ENCODE peak calls at places on chromosomes 1 and 21, in four cellular contexts. M is K562, Q is HEK293T, G is GM12878. O is an unnamed sample.

GRCh38 chr1:100440075-100440809 is 87.9 kb downstream of the CDC14A start:
- DNase-seq in M (peak), Q (no peak), G (no peak), O (peak)

GRCh38 chr1:92536593-92537332 is 50.0 kb upstream of the GFI1 start:
- DNase-seq in M (no peak), Q (no peak), G (peak), O (peak)

GRCh38 chr1:15836772-15837669 is 10.5 kb upstream of the SPEN start:
- DNase-seq in M (no peak), Q (no peak), G (no peak), O (no peak)

GRCh38 chr1:161910516-161911077 is 113.1 kb downstream of the OLFML2B start:
- DNase-seq in M (no peak), Q (no peak), G (no peak), O (no peak)

GRCh38 chr21:41711416-41712023 is 55.3 kb downstream of the RIPK4 start:
- DNase-seq in M (no peak), Q (no peak), G (no peak), O (no peak)

GRCh38 chr1:51877434-51878306 is 857 bp downstream of the NRDC start:
- DNase-seq in M (peak), Q (peak), G (no peak), O (no peak)

GRCh38 chr1:1400576-1401456 is 1.7 kb upstream of the CCNL2 start:
- DNase-seq in M (no peak), Q (no peak), G (no peak), O (peak)

GRCh38 chr1:211580303-211580687 is 1.3 kb upstream of the SLC30A1 start:
- DNase-seq in M (no peak), Q (no peak), G (no peak), O (no peak)

GRCh38 chr21:25966308-25966707 is 204.3 kb downstream of the APP start:
- DNase-seq in M (no peak), Q (no peak), G (no peak), O (no peak)

GRCh38 chr1:168225476-168226190 is at the start of gene SFT2D2:
- DNase-seq in M (peak), Q (peak), G (no peak), O (peak)

GRCh38 chr1:25875856-25876692 is 566 bp upstream of the PAQR7 start:
- DNase-seq in M (peak), Q (no peak), G (no peak), O (no peak)

GRCh38 chr1:242523968-242524570 is 428 bp downstream of the PLD5 start:
- DNase-seq in M (peak), Q (peak), G (no peak), O (no peak)

GRCh38 chr1:19828546-19828945 is 13.5 kb upstream of the RNF186 start:
- DNase-seq in M (no peak), Q (no peak), G (no peak), O (no peak)

GRCh38 chr21:15682977-15683376 is 46.8 kb upstream of the USP25 start:
- DNase-seq in M (no peak), Q (no peak), G (no peak), O (no peak)

DNA sequence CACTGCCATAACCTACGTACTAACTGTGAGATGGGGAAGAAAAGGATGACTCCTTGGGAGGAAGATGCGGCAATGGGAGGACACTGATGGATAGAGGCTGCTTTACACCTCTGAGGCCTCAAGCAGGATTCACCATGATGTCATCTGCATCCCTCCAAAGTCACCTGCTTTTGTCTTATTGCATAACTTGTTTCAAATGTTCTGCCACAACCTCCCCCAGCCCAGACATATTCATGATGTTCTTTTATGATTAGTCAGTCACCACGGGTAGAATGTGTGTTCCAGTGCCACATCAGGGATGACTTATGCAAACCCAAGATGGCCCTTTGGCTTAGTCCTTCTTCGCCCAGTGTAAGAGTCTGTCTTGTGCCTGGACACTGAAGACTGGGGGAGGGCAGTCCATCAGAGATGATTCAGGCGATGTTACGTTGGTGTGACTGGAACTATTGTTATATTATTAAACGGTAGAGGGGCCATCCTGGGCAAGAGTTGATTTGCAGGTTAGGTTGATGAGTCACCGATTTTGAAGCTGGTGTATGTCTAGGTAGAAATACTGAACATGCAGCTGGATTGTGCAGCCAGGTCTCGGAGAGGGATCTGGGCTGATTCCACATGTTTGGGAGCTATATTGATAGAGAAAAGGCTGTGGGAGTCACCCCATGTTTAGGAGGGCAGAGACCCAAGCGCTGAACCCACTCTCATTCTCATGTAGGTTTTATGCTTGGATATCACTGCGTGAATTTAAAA is 32.6 kb downstream of the RYR2 start:
- DNase-seq in M (no peak), Q (no peak), G (no peak), O (no peak)
- TF ChIP-seq FOXK2 in M (no peak), Q (no peak), G (no peak), O (no peak)

GRCh38 chr1:247347395-247348222 is 15.9 kb upstream of the ZNF496 start:
- DNase-seq in M (peak), Q (no peak), G (no peak), O (no peak)

GRCh38 chr1:247345881-247346280 is 14.2 kb upstream of the ZNF496 start:
- DNase-seq in M (no peak), Q (no peak), G (no peak), O (peak)

GRCh38 chr1:247338723-247339270 is 7.1 kb upstream of the ZNF496 start:
- DNase-seq in M (no peak), Q (no peak), G (no peak), O (peak)

GRCh38 chr1:247337961-247338360 is 6.3 kb upstream of the ZNF496 start:
- DNase-seq in M (no peak), Q (no peak), G (no peak), O (no peak)

DNA sequence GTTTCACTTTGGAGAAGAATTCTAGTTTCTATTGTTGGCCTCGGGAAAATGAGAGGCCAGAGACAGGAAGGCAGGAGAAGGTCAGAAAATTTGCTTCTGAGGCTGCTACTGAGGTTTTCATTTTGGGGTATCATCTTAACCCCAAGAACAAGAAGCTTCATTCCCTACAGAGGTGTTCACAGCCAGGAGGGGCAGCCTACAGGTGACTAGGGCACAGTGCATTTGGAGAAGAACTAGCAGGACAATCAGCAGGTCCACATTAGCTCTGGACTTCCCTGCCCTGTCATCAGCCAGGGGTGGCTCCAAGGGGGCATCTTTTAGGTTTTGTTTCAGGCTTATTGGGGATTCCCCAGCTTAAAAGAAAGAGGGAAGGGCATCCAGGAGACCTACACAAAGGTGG is 12.1 kb upstream of the ZNF496 start:
- DNase-seq in M (no peak), Q (no peak), G (no peak), O (no peak)
- TF ChIP-seq FOXK2 in M (no peak), Q (no peak), G (no peak), O (no peak)

GRCh38 chr1:147562819-147563218 is 21.5 kb downstream of the BCL9 start:
- DNase-seq in M (no peak), Q (no peak), G (no peak), O (no peak)
- TF ChIP-seq FOXK2 in M (no peak), Q (no peak), G (no peak), O (no peak)

GRCh38 chr1:93937997-93938396 is 28.8 kb upstream of the GCLM start:
- DNase-seq in M (no peak), Q (no peak), G (no peak), O (no peak)

DNA sequence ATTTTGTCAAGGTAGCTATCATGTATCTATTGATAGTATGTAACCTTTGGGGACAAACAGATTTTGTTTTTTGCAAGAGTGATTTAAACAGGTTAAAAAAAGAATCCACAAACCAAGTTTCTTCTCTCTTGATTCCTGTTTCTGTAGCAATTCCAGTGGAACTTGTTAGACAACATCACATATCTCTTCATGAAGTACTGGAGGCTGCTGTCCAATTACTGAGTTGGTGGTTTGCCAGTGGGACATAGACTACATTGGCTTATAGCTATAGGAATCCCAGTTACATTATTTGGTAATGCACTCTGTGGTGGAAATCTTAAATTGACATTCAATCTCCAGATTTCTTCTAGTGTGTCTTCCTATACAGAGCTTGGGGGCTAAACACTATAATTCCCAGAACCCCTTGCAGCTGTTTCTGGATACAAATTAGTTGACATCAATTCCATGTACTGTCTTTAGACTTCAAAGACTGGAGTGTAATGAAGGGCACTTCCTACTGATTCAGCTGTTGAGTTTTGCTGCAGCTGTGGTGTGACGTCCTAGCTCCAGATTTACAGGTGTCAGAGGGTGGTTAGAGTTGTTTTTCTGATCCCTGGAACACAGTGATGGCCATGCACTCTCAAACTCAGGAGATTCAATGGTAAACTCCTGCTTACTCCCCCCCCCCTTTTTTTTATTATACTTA is 29.4 kb upstream of the GCLM start:
- DNase-seq in M (no peak), Q (no peak), G (no peak), O (no peak)
- TF ChIP-seq FOXK2 in M (no peak), Q (no peak), G (no peak), O (no peak)

GRCh38 chr1:200075522-200075921 is 48.0 kb downstream of the NR5A2 start:
- DNase-seq in M (no peak), Q (no peak), G (no peak), O (no peak)
- TF ChIP-seq FOXK2 in M (no peak), Q (no peak), G (no peak), O (no peak)

GRCh38 chr1:94335950-94336349 is 82.2 kb upstream of the ABCD3 start:
- DNase-seq in M (peak), Q (peak), G (no peak), O (peak)
- TF ChIP-seq FOXK2 in M (no peak), Q (peak), G (no peak), O (peak)

DNA sequence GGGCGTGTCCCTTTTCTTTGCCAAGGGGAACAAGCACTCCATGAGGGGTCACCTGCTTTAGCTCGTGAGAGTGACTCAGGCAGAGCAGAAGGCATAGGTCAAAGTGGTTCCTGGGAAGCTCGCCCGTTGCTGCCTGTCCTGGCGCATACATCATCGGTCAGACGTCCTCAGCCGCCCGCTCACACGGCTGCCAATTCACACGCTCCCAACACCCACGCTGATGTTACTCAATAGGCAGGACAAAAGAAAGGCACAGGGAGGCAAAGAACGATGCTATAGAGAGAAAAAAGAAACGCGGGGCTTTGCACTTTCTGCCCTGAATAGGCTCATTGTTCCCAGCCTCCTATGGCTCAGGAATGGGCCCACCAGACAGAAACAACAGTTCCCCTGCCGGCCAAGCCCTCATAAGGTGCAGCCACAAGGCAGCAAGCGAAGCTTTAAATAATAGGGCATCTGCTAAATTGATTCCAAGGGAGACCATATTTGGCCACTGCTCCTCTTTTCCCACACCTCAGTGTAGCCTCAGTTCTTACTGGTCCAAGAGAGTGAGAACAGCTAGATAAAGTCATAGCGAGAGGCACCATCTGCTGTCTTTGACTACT is 38.7 kb downstream of the VTCN1 start:
- DNase-seq in M (no peak), Q (no peak), G (no peak), O (peak)
- TF ChIP-seq FOXK2 in M (no peak), Q (no peak), G (no peak), O (no peak)

DNA sequence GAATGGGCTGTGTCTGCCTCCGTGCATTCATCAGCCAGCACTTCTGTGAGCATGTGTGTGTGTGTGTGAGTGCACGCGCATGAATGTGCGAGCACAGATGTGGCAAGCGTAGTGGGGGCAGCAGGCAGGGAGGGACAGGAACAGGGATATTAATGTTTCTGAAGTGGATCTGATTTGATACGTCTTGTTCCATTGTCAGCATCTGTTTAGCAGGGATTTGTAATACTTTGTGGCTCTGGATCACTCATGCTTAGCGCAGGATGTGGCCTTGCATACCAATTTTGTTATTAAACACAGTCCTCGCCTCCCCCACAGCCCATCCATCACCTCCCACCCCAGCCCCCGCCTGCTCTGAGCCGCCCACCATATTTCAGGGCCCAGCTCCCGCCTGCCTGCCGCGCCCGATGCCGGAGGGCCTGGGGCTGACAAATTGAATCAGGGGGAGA is 52.4 kb downstream of the TMEM53 start:
- DNase-seq in M (no peak), Q (no peak), G (no peak), O (no peak)
- TF ChIP-seq FOXK2 in M (no peak), Q (no peak), G (no peak), O (no peak)

GRCh38 chr1:226946841-226947240 is 6.7 kb downstream of the COQ8A start:
- DNase-seq in M (no peak), Q (no peak), G (no peak), O (no peak)

GRCh38 chr1:226943927-226944326 is 3.8 kb downstream of the COQ8A start:
- DNase-seq in M (no peak), Q (no peak), G (no peak), O (no peak)

GRCh38 chr1:226945106-226945857 is 5.2 kb downstream of the COQ8A start:
- DNase-seq in M (no peak), Q (no peak), G (no peak), O (peak)

GRCh38 chr1:226946285-226946684 is 6.2 kb downstream of the COQ8A start:
- DNase-seq in M (no peak), Q (no peak), G (no peak), O (no peak)

GRCh38 chr1:226945858-226946245 is 5.8 kb downstream of the COQ8A start:
- DNase-seq in M (no peak), Q (no peak), G (no peak), O (no peak)
- TF ChIP-seq FOXK2 in M (no peak), Q (no peak), G (no peak), O (no peak)

DNA sequence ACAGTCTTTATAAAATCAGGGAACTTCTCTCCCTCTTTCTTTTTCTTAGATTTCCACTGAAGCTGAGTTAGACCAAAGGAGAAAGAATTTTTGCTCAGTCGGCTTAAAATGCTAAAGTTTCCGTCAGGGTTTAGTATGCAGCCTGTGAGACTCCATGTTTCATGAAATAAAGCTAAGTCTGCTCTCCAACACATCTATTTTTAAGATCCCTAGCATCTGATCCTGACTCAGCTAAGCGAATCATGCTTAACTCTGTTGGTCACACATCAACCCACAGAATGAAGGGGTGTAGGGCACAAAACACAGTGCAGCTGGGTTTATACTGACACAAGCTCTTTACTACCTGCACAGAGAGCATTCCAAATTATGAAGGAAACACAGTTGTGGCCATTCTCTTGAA is 102.4 kb upstream of the ZNF281 start:
- DNase-seq in M (no peak), Q (no peak), G (no peak), O (no peak)
- TF ChIP-seq FOXK2 in M (no peak), Q (no peak), G (no peak), O (no peak)